ENCODE peak calls at places on chromosomes 1 and 21, in eight cellular contexts. P is brain microvascular endothelial cell, M is neural progenitor cell, N is WERI-Rb-1, A is astrocyte of the spinal cord, T is ascending aorta, D is cardiac muscle cell, J is psoas muscle. Z is an unnamed sample.

GRCh38 chr1:47931395-47931794 is 65.8 kb downstream of the TRABD2B start:
- DNase-seq in T (no peak), D (no peak), J (no peak), A (no peak), N (peak; percentile 33), M (no peak), P (no peak), Z (no peak)

GRCh38 chr1:204633665-204634064 is 51.9 kb downstream of the LRRN2 start:
- DNase-seq in N (no peak), J (no peak), T (no peak), M (no peak), P (no peak), D (peak; percentile 10), A (no peak), Z (no peak)

GRCh38 chr1:89607156-89607555 is 25.8 kb upstream of the LRRC8C start:
- DNase-seq in D (no peak), M (no peak), P (no peak), A (no peak), N (no peak), J (no peak), T (no peak), Z (no peak)

GRCh38 chr21:23543334-23543733 is 2063.9 kb downstream of the MRPL39 start:
- DNase-seq in D (no peak), M (no peak), P (no peak), J (no peak), A (no peak), T (no peak), N (no peak), Z (no peak)

GRCh38 chr1:160410412-160411005 is 10.1 kb downstream of the VANGL2 start:
- DNase-seq in A (peak; percentile 30), D (peak; percentile 46), M (peak; percentile 94), T (no peak), P (no peak), N (no peak), J (no peak), Z (no peak)

GRCh38 chr1:230842801-230843200 is 25.5 kb downstream of the C1orf198 start:
- DNase-seq in D (no peak), M (no peak), N (no peak), A (no peak), P (no peak), T (no peak), J (no peak), Z (no peak)

GRCh38 chr1:151547119-151547899 is 7.2 kb downstream of the TUFT1 start:
- DNase-seq in N (no peak), J (peak; percentile 65), T (no peak), D (peak; percentile 95), M (peak; percentile 65), P (peak; percentile 81), A (peak; percentile 88), Z (peak; percentile 87)

GRCh38 chr1:239861985-239862384 is 229.7 kb upstream of the FMN2 start:
- DNase-seq in T (no peak), A (no peak), D (no peak), N (no peak), M (no peak), J (no peak), P (no peak), Z (no peak)

GRCh38 chr1:184061396-184062003 is 10.0 kb downstream of the TSEN15 start:
- DNase-seq in M (peak; percentile 21), T (no peak), P (peak; percentile 64), J (no peak), A (peak; percentile 75), D (peak; percentile 55), N (no peak), Z (no peak)

GRCh38 chr1:56967900-56968832 is 2.4 kb upstream of the C8B start:
- DNase-seq in M (peak; percentile 74), J (no peak), A (no peak), D (peak; percentile 63), P (no peak), N (peak; percentile 58), T (no peak), Z (no peak)

GRCh38 chr1:151945725-151946365 is 36.5 kb upstream of the THEM4 start:
- DNase-seq in T (peak; percentile 78), P (peak; percentile 95), J (peak; percentile 88), A (peak; percentile 96), D (peak; percentile 97), N (no peak), M (peak; percentile 16), Z (peak; percentile 99)

GRCh38 chr1:37434292-37434907 is 40.0 kb upstream of the ZC3H12A start:
- DNase-seq in N (peak; percentile 79), T (no peak), D (peak; percentile 60), A (peak; percentile 43), P (peak; percentile 38), J (peak; percentile 85), M (peak; percentile 86), Z (no peak)

GRCh38 chr1:106224426-106224825 is 832.0 kb upstream of the PRMT6 start:
- DNase-seq in T (no peak), D (peak; percentile 4), M (no peak), P (no peak), N (no peak), J (no peak), A (peak; percentile 58), Z (no peak)

GRCh38 chr1:86441581-86441980 is 17.6 kb downstream of the CLCA2 start:
- DNase-seq in N (no peak), D (no peak), T (no peak), A (no peak), J (no peak), P (no peak), M (no peak), Z (no peak)

GRCh38 chr1:147892731-147893214 is 9.8 kb upstream of the GJA8 start:
- DNase-seq in D (peak; percentile 76), N (peak; percentile 71), M (peak; percentile 63), A (peak; percentile 63), T (no peak), J (no peak), P (peak; percentile 40), Z (peak; percentile 24)

GRCh38 chr21:34640858-34641257 is 25.9 kb upstream of the RCAN1 start:
- DNase-seq in P (peak; percentile 91), A (peak; percentile 87), N (no peak), T (no peak), D (peak; percentile 73), M (no peak), J (no peak), Z (peak; percentile 20)

GRCh38 chr1:7068552-7068951 is 283.3 kb downstream of the CAMTA1 start:
- DNase-seq in T (no peak), J (no peak), D (no peak), M (no peak), A (no peak), N (no peak), P (no peak), Z (no peak)

GRCh38 chr1:196466656-196467055 is 141.6 kb downstream of the KCNT2 start:
- DNase-seq in D (no peak), A (peak; percentile 87), P (peak; percentile 43), J (no peak), N (no peak), T (no peak), M (no peak), Z (peak; percentile 6)

GRCh38 chr1:15429701-15430149 is 8.5 kb upstream of the CTRC start:
- DNase-seq in D (peak; percentile 36), N (no peak), J (no peak), A (peak; percentile 77), T (no peak), M (no peak), P (peak; percentile 62), Z (no peak)

DNA sequence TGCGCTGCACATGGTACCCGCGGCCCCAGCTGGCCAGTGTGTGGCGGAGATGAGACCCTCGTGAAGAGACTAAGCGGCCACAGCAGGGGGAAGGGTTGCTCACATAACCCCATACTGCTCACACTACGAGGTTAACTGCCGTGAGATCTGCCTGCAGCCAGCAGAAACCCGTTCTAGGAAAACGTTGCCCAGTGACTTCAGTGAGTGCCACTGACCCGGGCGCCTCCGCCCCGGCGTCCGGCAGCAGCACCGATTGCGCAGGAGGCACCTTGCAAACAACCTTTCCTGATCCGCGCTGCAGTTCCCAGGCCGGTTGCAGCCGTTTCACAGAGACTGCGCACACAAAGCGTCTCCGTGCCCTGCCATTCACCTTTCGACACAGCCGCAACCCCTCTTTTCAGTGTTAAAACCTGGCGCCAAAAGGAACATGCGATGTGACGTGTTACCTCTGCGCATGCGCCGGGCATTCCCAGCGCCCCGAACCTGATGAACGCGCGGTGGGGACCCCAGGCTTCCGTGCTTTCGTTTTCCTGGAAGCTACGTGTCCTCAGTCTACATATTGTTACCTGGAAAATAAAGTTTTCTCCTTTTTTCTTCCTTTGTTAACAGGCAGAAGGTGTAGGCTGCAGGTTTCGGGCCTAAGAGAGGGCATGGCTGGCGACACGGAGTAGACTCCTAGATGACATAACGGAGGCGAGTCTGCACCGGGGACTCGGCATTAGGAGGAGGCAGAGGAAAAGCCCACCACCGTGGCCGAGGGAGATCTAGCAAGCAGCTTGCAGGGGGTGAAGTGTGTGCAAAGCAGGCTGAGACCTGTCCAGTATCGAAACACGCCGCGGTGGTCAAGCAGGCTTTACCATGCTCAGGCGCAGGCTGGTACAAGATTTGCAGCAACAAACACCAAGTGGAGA is 8.9 kb downstream of the VPS26C start:
- DNase-seq in A (peak; percentile 50), P (peak; percentile 31), T (no peak), D (peak; percentile 66), M (peak; percentile 91), J (peak; percentile 73), N (peak; percentile 93), Z (no peak)
- TF ChIP-seq CTCF in A (no peak), P (peak; percentile 9), T (no peak), D (no peak), M (no peak), J (no peak), N (no peak), Z (no peak)

GRCh38 chr1:243791586-243792267 is 58.3 kb downstream of the AKT3 start:
- DNase-seq in J (no peak), P (no peak), D (peak; percentile 22), A (no peak), N (no peak), M (no peak), T (no peak), Z (no peak)
- H3K4me3 ChIP-seq in J (no peak overlapping the region), P (no peak overlapping the region), D (no peak overlapping the region), A (no peak overlapping the region), N (no peak overlapping the region), M (no peak overlapping the region), T (no peak overlapping the region), Z (no peak overlapping the region)

GRCh38 chr1:241985787-241986186 is 13.1 kb downstream of the MAP1LC3C start:
- DNase-seq in N (peak; percentile 70), P (peak; percentile 47), M (peak; percentile 65), J (no peak), T (no peak), D (peak; percentile 45), A (peak; percentile 41), Z (no peak)
- TF ChIP-seq CTCF in N (peak; percentile 71), P (peak; percentile 66), M (peak; percentile 63), J (peak; percentile 18), T (no peak), D (peak; percentile 56), A (peak; percentile 70), Z (peak; percentile 68)

DNA sequence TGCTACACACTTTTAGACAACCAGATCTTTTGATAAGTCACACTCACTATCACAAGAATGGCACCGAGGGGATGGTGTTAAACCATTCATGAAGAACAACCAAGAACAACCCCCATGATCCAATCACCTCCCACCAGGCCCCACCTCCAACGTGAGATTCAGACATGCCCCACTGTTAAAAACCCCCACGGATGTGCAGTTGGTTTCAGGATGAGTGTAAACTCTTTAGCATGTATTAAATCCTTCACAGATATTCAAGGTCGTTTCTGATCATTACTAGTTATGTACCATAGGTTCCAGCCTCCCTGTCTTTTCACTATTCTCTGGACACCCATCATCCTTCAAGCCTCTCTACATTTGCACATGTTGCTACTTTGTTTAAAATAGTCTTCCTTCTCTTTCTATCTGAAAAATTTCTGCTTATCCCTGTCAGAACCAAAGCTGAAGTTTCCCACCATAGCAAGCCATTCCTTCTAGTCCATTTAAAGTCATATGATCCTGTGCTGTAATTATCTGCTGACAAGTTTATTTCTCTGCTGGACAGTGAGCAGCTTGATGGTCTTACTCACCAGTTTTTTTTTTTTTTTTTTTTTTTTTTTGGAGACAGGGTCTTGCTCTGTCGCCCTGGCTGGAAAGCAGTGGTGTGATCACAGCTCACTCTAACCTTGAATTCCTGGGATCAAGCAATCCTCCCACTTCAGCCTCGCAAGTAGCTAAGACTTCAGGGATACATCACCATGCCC is 36.8 kb downstream of the MAP10 start:
- DNase-seq in M (no peak), D (no peak), N (no peak), T (no peak), P (no peak), J (no peak), A (no peak), Z (no peak)
- H3K4me3 ChIP-seq in M (no peak overlapping the region), D (no peak overlapping the region), N (no peak overlapping the region), T (no peak overlapping the region), P (no peak overlapping the region), J (no peak overlapping the region), A (no peak overlapping the region), Z (no peak overlapping the region)

Z was measured in HFF-Myc.